ENCODE peak calls at places on chromosome 16, in six cellular contexts. One of them, this sample, is unnamed.

GRCh38 chr16:46808997-46809396 is 22.0 kb downstream of the C16orf87 start:
- DNase-seq in pancreas: no peak
- DNase-seq in heart right ventricle: no peak
- DNase-seq in mucosa of descending colon: no peak
- DNase-seq in cardiac muscle cell: no peak
- DNase-seq in body of pancreas: no peak
- DNase-seq in this sample: no peak

GRCh38 chr16:81779540-81780320 is 639 bp downstream of the PLCG2 start:
- DNase-seq in pancreas: peak
- DNase-seq in heart right ventricle: peak
- DNase-seq in mucosa of descending colon: peak
- DNase-seq in cardiac muscle cell: no peak
- DNase-seq in body of pancreas: peak
- DNase-seq in this sample: peak

GRCh38 chr16:23320695-23321094 is 18.6 kb downstream of the SCNN1B start:
- DNase-seq in pancreas: no peak
- DNase-seq in heart right ventricle: no peak
- DNase-seq in mucosa of descending colon: peak
- DNase-seq in cardiac muscle cell: no peak
- DNase-seq in body of pancreas: no peak
- DNase-seq in this sample: no peak

GRCh38 chr16:66842765-66843164 is 1.4 kb upstream of the CA7 start:
- DNase-seq in pancreas: peak
- DNase-seq in heart right ventricle: no peak
- DNase-seq in mucosa of descending colon: no peak
- DNase-seq in cardiac muscle cell: no peak
- DNase-seq in body of pancreas: no peak
- DNase-seq in this sample: no peak

GRCh38 chr16:68146583-68146982 is 61.4 kb downstream of the NFATC3 start:
- DNase-seq in pancreas: no peak
- DNase-seq in heart right ventricle: no peak
- DNase-seq in mucosa of descending colon: no peak
- DNase-seq in cardiac muscle cell: peak
- DNase-seq in body of pancreas: peak
- DNase-seq in this sample: peak

GRCh38 chr16:72434159-72434558 is 262.2 kb upstream of the PMFBP1 start:
- DNase-seq in pancreas: no peak
- DNase-seq in heart right ventricle: no peak
- DNase-seq in mucosa of descending colon: no peak
- DNase-seq in cardiac muscle cell: peak
- DNase-seq in body of pancreas: no peak
- DNase-seq in this sample: peak

GRCh38 chr16:28217326-28217725 is 5.6 kb upstream of the XPO6 start:
- DNase-seq in pancreas: no peak
- DNase-seq in heart right ventricle: no peak
- DNase-seq in mucosa of descending colon: no peak
- DNase-seq in cardiac muscle cell: no peak
- DNase-seq in body of pancreas: no peak
- DNase-seq in this sample: peak

GRCh38 chr16:85613609-85614337 is 651 bp downstream of the GSE1 start:
- DNase-seq in pancreas: peak
- DNase-seq in heart right ventricle: peak
- DNase-seq in mucosa of descending colon: peak
- DNase-seq in cardiac muscle cell: peak
- DNase-seq in body of pancreas: peak
- DNase-seq in this sample: peak

GRCh38 chr16:23143391-23143790 is 5.9 kb downstream of the USP31 start:
- DNase-seq in pancreas: no peak
- DNase-seq in heart right ventricle: no peak
- DNase-seq in mucosa of descending colon: no peak
- DNase-seq in cardiac muscle cell: no peak
- DNase-seq in body of pancreas: no peak
- DNase-seq in this sample: no peak

GRCh38 chr16:86277236-86277635 is 233.1 kb upstream of the FOXF1 start:
- DNase-seq in pancreas: no peak
- DNase-seq in heart right ventricle: no peak
- DNase-seq in mucosa of descending colon: no peak
- DNase-seq in cardiac muscle cell: no peak
- DNase-seq in body of pancreas: no peak
- DNase-seq in this sample: no peak

GRCh38 chr16:67833035-67833417 is 9.1 kb upstream of the THAP11 start:
- DNase-seq in pancreas: no peak
- DNase-seq in heart right ventricle: no peak
- DNase-seq in mucosa of descending colon: no peak
- DNase-seq in cardiac muscle cell: peak
- DNase-seq in body of pancreas: no peak
- DNase-seq in this sample: peak

GRCh38 chr16:66486773-66487579 is 59.9 kb downstream of the BEAN1 start:
- DNase-seq in pancreas: peak
- DNase-seq in heart right ventricle: peak
- DNase-seq in mucosa of descending colon: peak
- DNase-seq in cardiac muscle cell: peak
- DNase-seq in body of pancreas: peak
- DNase-seq in this sample: peak

GRCh38 chr16:11067697-11068141 is 123.4 kb downstream of the CLEC16A start:
- DNase-seq in pancreas: no peak
- DNase-seq in heart right ventricle: no peak
- DNase-seq in mucosa of descending colon: no peak
- DNase-seq in cardiac muscle cell: no peak
- DNase-seq in body of pancreas: no peak
- DNase-seq in this sample: no peak

GRCh38 chr16:15854906-15855703 is 1.7 kb downstream of the MYH11 start:
- DNase-seq in pancreas: no peak
- DNase-seq in heart right ventricle: no peak
- DNase-seq in mucosa of descending colon: no peak
- DNase-seq in cardiac muscle cell: no peak
- DNase-seq in body of pancreas: no peak
- DNase-seq in this sample: no peak

GRCh38 chr16:23182206-23182674 is 305 bp upstream of the SCNN1G start:
- DNase-seq in pancreas: peak
- DNase-seq in heart right ventricle: peak
- DNase-seq in mucosa of descending colon: peak
- DNase-seq in cardiac muscle cell: peak
- DNase-seq in body of pancreas: peak
- DNase-seq in this sample: peak

GRCh38 chr16:68737046-68737729 is at the start of gene CDH1:
- DNase-seq in pancreas: peak
- DNase-seq in heart right ventricle: no peak
- DNase-seq in mucosa of descending colon: peak
- DNase-seq in cardiac muscle cell: no peak
- DNase-seq in body of pancreas: peak
- DNase-seq in this sample: no peak

GRCh38 chr16:31271621-31272190 is 11.9 kb downstream of the ITGAM start:
- DNase-seq in pancreas: peak
- DNase-seq in heart right ventricle: no peak
- DNase-seq in mucosa of descending colon: no peak
- DNase-seq in cardiac muscle cell: no peak
- DNase-seq in body of pancreas: no peak
- DNase-seq in this sample: no peak

GRCh38 chr16:4450430-4450829 is 24.0 kb downstream of the NMRAL1 start:
- DNase-seq in pancreas: no peak
- DNase-seq in heart right ventricle: no peak
- DNase-seq in mucosa of descending colon: no peak
- DNase-seq in cardiac muscle cell: no peak
- DNase-seq in body of pancreas: no peak
- DNase-seq in this sample: no peak

GRCh38 chr16:17469011-17469741 is 1.6 kb downstream of the XYLT1 start:
- DNase-seq in pancreas: no peak
- DNase-seq in heart right ventricle: no peak
- DNase-seq in mucosa of descending colon: peak
- DNase-seq in cardiac muscle cell: peak
- DNase-seq in body of pancreas: no peak
- DNase-seq in this sample: peak

GRCh38 chr16:48256579-48257177 is 9.3 kb upstream of the ABCC11 start:
- DNase-seq in pancreas: no peak
- DNase-seq in heart right ventricle: no peak
- DNase-seq in mucosa of descending colon: no peak
- DNase-seq in cardiac muscle cell: no peak
- DNase-seq in body of pancreas: no peak
- DNase-seq in this sample: no peak

GRCh38 chr16:68061396-68061795 is 23.8 kb upstream of the NFATC3 start:
- DNase-seq in pancreas: no peak
- DNase-seq in heart right ventricle: no peak
- DNase-seq in mucosa of descending colon: no peak
- DNase-seq in cardiac muscle cell: no peak
- DNase-seq in body of pancreas: no peak
- DNase-seq in this sample: no peak

GRCh38 chr16:86363057-86363490 is 147.3 kb upstream of the FOXF1 start:
- DNase-seq in pancreas: no peak
- DNase-seq in heart right ventricle: no peak
- DNase-seq in mucosa of descending colon: no peak
- DNase-seq in cardiac muscle cell: peak
- DNase-seq in body of pancreas: no peak
- DNase-seq in this sample: peak

GRCh38 chr16:69150146-69150865 is 17.9 kb downstream of the UTP4 start:
- DNase-seq in pancreas: no peak
- DNase-seq in heart right ventricle: peak
- DNase-seq in mucosa of descending colon: no peak
- DNase-seq in cardiac muscle cell: peak
- DNase-seq in body of pancreas: peak
- DNase-seq in this sample: peak

GRCh38 chr16:7399296-7399695 is 66.7 kb downstream of the RBFOX1 start:
- DNase-seq in pancreas: no peak
- DNase-seq in heart right ventricle: no peak
- DNase-seq in mucosa of descending colon: no peak
- DNase-seq in cardiac muscle cell: no peak
- DNase-seq in body of pancreas: no peak
- DNase-seq in this sample: no peak

GRCh38 chr16:7400117-7400890 is 67.7 kb downstream of the RBFOX1 start:
- DNase-seq in pancreas: no peak
- DNase-seq in heart right ventricle: no peak
- DNase-seq in mucosa of descending colon: no peak
- DNase-seq in cardiac muscle cell: no peak
- DNase-seq in body of pancreas: no peak
- DNase-seq in this sample: no peak

GRCh38 chr16:7404217-7404616 is 71.6 kb downstream of the RBFOX1 start:
- DNase-seq in pancreas: no peak
- DNase-seq in heart right ventricle: no peak
- DNase-seq in mucosa of descending colon: no peak
- DNase-seq in cardiac muscle cell: no peak
- DNase-seq in body of pancreas: no peak
- DNase-seq in this sample: no peak

GRCh38 chr16:7408700-7409340 is 76.2 kb downstream of the RBFOX1 start:
- DNase-seq in pancreas: no peak
- DNase-seq in heart right ventricle: no peak
- DNase-seq in mucosa of descending colon: no peak
- DNase-seq in cardiac muscle cell: no peak
- DNase-seq in body of pancreas: no peak
- DNase-seq in this sample: no peak

DNA sequence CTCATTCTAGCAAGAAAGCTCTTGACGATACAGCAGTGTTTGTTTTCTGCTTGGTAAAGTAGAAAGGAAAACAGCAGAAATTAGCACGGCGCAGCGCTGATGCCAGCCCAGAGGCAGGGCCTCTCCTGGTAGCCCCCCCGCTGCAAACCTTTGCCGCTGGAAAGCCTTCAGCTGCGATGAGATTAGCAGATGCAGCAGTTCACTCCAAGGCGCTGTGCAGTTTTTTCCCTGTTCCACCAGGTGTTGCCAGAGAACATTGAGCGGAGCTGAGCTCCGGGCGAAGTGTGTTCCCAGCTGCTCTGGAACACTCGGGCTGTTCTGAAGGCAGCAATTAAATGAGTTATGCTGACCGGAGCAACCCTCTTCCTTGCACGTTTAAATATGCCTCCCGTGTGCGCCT is 72.5 kb downstream of the RBFOX1 start:
- DNase-seq in pancreas: peak
- DNase-seq in heart right ventricle: peak
- DNase-seq in mucosa of descending colon: peak
- DNase-seq in cardiac muscle cell: no peak
- DNase-seq in body of pancreas: peak
- DNase-seq in this sample: no peak
- TF ChIP-seq CTCF in pancreas: no peak
- TF ChIP-seq CTCF in heart right ventricle: peak
- TF ChIP-seq CTCF in mucosa of descending colon: no peak
- TF ChIP-seq CTCF in cardiac muscle cell: no peak
- TF ChIP-seq CTCF in body of pancreas: peak
- TF ChIP-seq CTCF in this sample: no peak

GRCh38 chr16:12901597-12902436 is at the start of gene SHISA9:
- DNase-seq in pancreas: peak
- DNase-seq in heart right ventricle: no peak
- DNase-seq in mucosa of descending colon: no peak
- DNase-seq in cardiac muscle cell: no peak
- DNase-seq in body of pancreas: no peak
- DNase-seq in this sample: no peak
- H3K4me3 ChIP-seq in pancreas: no peak
- H3K4me3 ChIP-seq in heart right ventricle: peak
- H3K4me3 ChIP-seq in mucosa of descending colon: no peak
- H3K4me3 ChIP-seq in cardiac muscle cell: peak
- H3K4me3 ChIP-seq in body of pancreas: no peak
- H3K4me3 ChIP-seq in this sample: no peak

GRCh38 chr16:52549011-52549692 is 2.2 kb upstream of the TOX3 start:
- DNase-seq in pancreas: no peak
- DNase-seq in heart right ventricle: no peak
- DNase-seq in mucosa of descending colon: no peak
- DNase-seq in cardiac muscle cell: peak
- DNase-seq in body of pancreas: no peak
- DNase-seq in this sample: no peak
- TF ChIP-seq CTCF in pancreas: no peak
- TF ChIP-seq CTCF in heart right ventricle: peak
- TF ChIP-seq CTCF in mucosa of descending colon: no peak
- TF ChIP-seq CTCF in cardiac muscle cell: peak
- TF ChIP-seq CTCF in body of pancreas: no peak
- TF ChIP-seq CTCF in this sample: peak

GRCh38 chr16:57348361-57348760 is 10.2 kb upstream of the CCL22 start:
- DNase-seq in pancreas: no peak
- DNase-seq in heart right ventricle: no peak
- DNase-seq in mucosa of descending colon: no peak
- DNase-seq in cardiac muscle cell: no peak
- DNase-seq in body of pancreas: no peak
- DNase-seq in this sample: no peak

GRCh38 chr16:57347858-57348257 is 10.7 kb upstream of the CCL22 start:
- DNase-seq in pancreas: no peak
- DNase-seq in heart right ventricle: no peak
- DNase-seq in mucosa of descending colon: no peak
- DNase-seq in cardiac muscle cell: no peak
- DNase-seq in body of pancreas: no peak
- DNase-seq in this sample: no peak

GRCh38 chr16:57343131-57343731 is 15.4 kb upstream of the CCL22 start:
- DNase-seq in pancreas: no peak
- DNase-seq in heart right ventricle: no peak
- DNase-seq in mucosa of descending colon: no peak
- DNase-seq in cardiac muscle cell: no peak
- DNase-seq in body of pancreas: no peak
- DNase-seq in this sample: no peak

GRCh38 chr16:57345666-57346204 is 12.8 kb upstream of the CCL22 start:
- DNase-seq in pancreas: no peak
- DNase-seq in heart right ventricle: no peak
- DNase-seq in mucosa of descending colon: no peak
- DNase-seq in cardiac muscle cell: no peak
- DNase-seq in body of pancreas: no peak
- DNase-seq in this sample: no peak

DNA sequence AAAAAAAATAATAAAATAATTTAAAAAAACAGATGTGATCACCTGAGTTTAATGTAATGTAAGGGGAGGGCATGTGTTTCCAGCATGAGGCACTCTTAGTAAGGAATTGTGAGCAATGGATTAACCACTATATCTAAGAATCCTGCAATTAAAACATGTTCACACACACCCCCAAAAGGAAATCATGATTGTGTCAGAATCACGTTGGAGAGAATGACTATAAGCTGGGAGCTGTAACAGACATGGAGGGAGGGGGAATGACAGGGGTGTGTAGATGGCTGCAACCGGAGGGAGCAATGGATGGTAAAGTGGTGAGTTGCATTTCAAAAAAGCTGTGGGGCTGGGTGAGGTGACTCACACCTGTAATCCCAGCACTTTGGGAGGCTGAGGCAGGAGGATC is 13.6 kb upstream of the CCL22 start:
- DNase-seq in pancreas: no peak
- DNase-seq in heart right ventricle: no peak
- DNase-seq in mucosa of descending colon: no peak
- DNase-seq in cardiac muscle cell: no peak
- DNase-seq in body of pancreas: no peak
- DNase-seq in this sample: no peak
- H3K4me3 ChIP-seq in pancreas: no peak
- H3K4me3 ChIP-seq in heart right ventricle: no peak
- H3K4me3 ChIP-seq in mucosa of descending colon: no peak
- H3K4me3 ChIP-seq in cardiac muscle cell: no peak
- H3K4me3 ChIP-seq in body of pancreas: no peak
- H3K4me3 ChIP-seq in this sample: no peak